ENCODE peak calls at places on chromosome 6, in nine cellular contexts. T is esophagus squamous epithelium; X is Panc1; P is psoas muscle; L is Peyer's patch; J is CD8-positive, alpha-beta T cell; G is SK-N-SH; Z is left lung; Y is heart left ventricle. V is an unnamed sample. For H3K4me1, the result is how much of the 10 kb centered on the place peaks cover.

GRCh38 chr6:107811591-107812218 is 12.4 kb downstream of the SCML4 start:
- DNase-seq in X (no peak), P (no peak), Z (no peak), T (no peak), G (no peak), L (no peak), J (no peak), Y (no peak), V (no peak)

GRCh38 chr6:111553580-111553979 is 52.1 kb downstream of the TRAF3IP2 start:
- DNase-seq in Y (no peak), L (no peak), T (no peak), G (no peak), P (no peak), X (no peak), J (no peak), Z (no peak), V (no peak)

GRCh38 chr6:106751501-106752252 is 122.3 kb downstream of the QRSL1 start:
- DNase-seq in P (no peak), X (no peak), L (no peak), Y (no peak), Z (no peak), G (no peak), J (no peak), T (no peak), V (no peak)

GRCh38 chr6:112502348-112503130 is 155.4 kb downstream of the RFPL4B start:
- DNase-seq in T (no peak), P (no peak), X (no peak), G (peak), Z (no peak), Y (no peak), J (no peak), L (no peak), V (no peak)

GRCh38 chr6:56073761-56074160 is 173.6 kb downstream of the COL21A1 start:
- DNase-seq in X (no peak), P (no peak), T (no peak), Y (no peak), G (no peak), Z (no peak), J (no peak), L (no peak), V (no peak)

GRCh38 chr6:41190791-41191190 is 10.2 kb downstream of the TREML2 start:
- DNase-seq in X (no peak), G (no peak), Y (no peak), T (no peak), P (no peak), J (no peak), L (no peak), Z (no peak), V (no peak)

GRCh38 chr6:115545410-115545986 is 515.2 kb downstream of the FRK start:
- DNase-seq in Y (no peak), Z (no peak), G (no peak), P (no peak), X (no peak), J (no peak), L (no peak), T (no peak), V (peak)

GRCh38 chr6:28979679-28980078 is 25.4 kb downstream of the ZNF311 start:
- DNase-seq in X (no peak), P (no peak), G (no peak), Y (no peak), J (no peak), T (no peak), L (no peak), Z (no peak), V (no peak)

GRCh38 chr6:12479885-12480284 is 189.7 kb downstream of the EDN1 start:
- DNase-seq in L (no peak), Z (no peak), P (no peak), T (no peak), G (no peak), X (no peak), Y (no peak), J (no peak), V (no peak)

GRCh38 chr6:168274046-168274952 is 45.3 kb downstream of the DACT2 start:
- DNase-seq in P (no peak), T (no peak), G (no peak), X (no peak), Y (no peak), L (peak), J (no peak), Z (peak), V (no peak)
- H3K4me1 ChIP-seq in P (under half), T (under half), G (under half), X (under half), Y (under half), L (under half), J (under half), Z (under half), V (under half)

GRCh38 chr6:16136086-16136485 is 7.2 kb downstream of the MYLIP start:
- DNase-seq in J (no peak), P (no peak), X (no peak), Z (no peak), L (no peak), T (no peak), G (no peak), Y (no peak), V (no peak)

GRCh38 chr6:16137451-16137801 is 8.5 kb downstream of the MYLIP start:
- DNase-seq in Z (no peak), L (no peak), G (no peak), P (no peak), Y (no peak), X (no peak), J (no peak), T (no peak), V (no peak)

GRCh38 chr6:16135078-16135477 is 6.2 kb downstream of the MYLIP start:
- DNase-seq in G (no peak), Y (no peak), J (no peak), T (no peak), Z (no peak), P (no peak), L (no peak), X (no peak), V (no peak)

GRCh38 chr6:16134430-16134829 is 5.5 kb downstream of the MYLIP start:
- DNase-seq in P (no peak), X (no peak), L (no peak), G (no peak), Y (no peak), Z (no peak), T (no peak), J (no peak), V (no peak)

DNA sequence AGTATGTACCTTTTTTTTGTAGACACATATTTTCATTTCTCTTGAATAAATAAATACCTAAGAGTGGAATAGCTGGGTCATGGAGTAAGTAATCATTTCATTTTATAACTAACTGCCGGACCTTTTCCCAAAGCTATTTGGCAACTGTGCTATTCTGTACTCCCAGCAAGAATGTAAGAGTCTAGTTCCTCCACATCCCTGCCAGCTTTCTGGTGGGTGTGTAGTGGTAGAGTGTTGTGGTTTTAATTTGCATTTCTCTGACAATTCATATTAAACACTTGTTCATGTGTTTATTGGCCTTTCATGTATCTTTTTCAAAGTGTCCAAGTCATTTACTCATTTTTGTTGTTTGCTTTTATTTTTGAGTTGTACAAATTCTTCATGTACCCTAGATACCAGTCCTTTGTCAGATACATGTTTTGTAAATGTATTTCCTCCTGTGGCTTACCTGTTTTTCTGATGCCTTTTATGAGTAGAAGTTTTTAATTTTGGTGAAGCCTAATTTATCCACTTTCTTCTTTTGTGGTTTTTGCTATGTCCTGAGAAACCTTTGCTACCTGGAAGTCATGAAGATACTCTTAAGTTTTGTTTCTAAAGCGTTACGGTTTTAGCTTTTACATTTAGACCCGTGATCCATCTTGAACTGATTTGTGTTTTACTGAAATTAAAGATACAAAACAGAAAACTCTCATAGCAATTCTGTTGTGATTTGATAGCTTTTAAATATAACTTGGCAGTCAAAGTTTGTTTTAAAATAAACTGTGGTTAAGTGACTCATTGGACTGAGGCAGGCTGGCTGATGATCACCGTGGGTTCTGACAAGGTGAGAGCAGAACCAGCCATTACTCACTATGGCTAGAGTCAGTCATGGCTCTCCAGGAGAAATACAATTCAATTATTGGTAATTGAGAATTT is 7.9 kb downstream of the MYLIP start:
- DNase-seq in J (no peak), Y (no peak), P (peak), X (no peak), L (no peak), Z (no peak), G (no peak), T (no peak), V (no peak)
- H3K4me1 ChIP-seq in J (half or more), Y (under half), P (half or more), X (under half), L (under half), Z (half or more), G (under half), T (half or more), V (half or more)

DNA sequence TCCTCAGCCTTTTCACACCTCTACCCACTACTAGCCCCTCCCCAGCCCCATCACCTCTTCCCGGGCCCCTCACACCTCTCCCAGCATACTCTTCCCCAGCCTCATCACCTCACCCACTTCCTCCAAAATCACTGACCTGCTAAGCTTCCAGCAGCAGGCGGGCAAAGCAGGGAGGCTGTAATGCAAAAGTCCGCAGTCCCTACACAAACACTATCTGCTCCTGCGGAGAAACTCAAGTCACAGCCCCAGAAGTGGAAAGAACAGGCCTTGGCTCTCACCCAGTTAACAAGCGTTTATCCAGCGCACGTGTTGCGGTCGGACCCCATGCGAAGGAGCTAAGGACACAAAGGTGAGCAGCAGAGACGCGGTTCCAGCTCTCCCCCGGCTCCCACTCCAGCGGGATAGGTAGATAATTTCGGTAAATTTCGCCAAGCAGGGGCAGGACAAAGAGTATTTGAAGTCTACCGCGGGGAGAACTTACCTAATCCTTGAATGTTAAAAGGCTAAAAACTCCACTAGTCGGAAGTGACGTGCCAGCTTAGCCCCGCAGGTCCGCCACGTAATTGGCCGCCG is 768 bp upstream of the TRIM39 start:
- DNase-seq in T (no peak), Y (peak), Z (peak), P (peak), X (peak), J (peak), G (no peak), L (peak), V (peak)
- H3K4me1 ChIP-seq in T (half or more), Y (under half), Z (under half), P (under half), X (under half), J (under half), G (under half), L (under half), V (under half)

DNA sequence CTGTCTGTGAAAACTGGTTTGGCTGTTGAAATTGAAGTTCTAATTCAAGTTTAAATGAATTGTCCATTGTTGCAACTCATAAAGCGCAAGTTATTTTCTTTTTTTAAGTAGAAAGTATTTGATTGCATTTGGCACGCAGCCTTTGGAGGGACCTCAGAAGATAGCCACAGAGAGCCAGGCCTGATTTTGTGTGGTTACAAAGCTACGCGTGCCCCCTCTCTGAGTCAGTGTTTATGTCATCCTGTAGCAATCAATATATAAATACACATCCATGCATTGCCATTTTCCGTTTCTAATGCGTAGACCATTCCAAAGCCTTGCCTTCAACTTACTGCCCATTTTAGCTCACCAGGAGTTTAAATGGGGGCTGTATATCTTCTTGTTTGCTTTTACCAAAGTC is 173.2 kb downstream of the TMEM242 start:
- DNase-seq in P (no peak), J (no peak), Z (no peak), L (no peak), X (no peak), T (no peak), Y (no peak), G (no peak), V (no peak)
- H3K4me1 ChIP-seq in P (under half), J (under half), Z (under half), L (under half), X (under half), T (under half), Y (under half), G (half or more), V (under half)

DNA sequence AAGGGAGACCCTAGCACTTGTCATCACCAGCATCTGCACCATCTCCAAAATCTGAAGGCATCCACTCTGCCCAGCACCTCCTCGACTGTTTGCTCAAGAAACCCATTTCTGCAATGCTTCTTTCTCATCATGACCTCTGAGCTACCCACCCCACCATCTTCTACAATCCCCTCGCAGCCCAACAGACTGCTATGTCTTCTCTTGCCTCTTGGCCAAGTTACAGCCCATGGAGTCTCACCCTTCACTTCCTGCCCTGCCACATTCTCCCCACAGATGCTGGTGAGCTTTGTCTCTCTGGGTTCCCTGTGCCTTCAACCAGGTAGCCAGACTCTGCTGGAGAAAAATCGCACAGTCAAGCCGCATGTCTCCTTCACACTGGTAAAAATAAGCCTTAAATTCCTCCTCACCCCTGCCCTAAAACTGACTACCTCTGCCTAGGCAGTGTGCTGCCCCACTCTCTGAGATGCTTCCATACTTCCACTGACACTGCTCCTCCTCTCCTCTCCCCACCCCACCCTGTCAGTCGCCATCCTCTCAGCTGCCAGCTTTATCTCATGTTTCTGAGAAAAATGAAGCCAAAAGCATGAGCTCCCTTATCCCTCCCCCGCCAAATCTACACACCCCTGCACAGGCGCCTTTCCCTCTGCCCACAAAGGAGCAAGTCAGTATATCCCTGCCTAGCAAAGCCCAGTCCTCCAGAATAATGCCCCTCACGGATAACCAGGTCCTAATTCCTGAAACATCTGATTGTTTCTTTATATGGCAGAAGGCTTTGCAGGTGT is 2.3 kb upstream of the TXNDC5 start:
- DNase-seq in P (no peak), Y (no peak), L (no peak), T (no peak), X (no peak), J (no peak), G (no peak), Z (no peak), V (no peak)
- H3K4me1 ChIP-seq in P (under half), Y (under half), L (under half), T (under half), X (under half), J (under half), G (under half), Z (under half), V (under half)

DNA sequence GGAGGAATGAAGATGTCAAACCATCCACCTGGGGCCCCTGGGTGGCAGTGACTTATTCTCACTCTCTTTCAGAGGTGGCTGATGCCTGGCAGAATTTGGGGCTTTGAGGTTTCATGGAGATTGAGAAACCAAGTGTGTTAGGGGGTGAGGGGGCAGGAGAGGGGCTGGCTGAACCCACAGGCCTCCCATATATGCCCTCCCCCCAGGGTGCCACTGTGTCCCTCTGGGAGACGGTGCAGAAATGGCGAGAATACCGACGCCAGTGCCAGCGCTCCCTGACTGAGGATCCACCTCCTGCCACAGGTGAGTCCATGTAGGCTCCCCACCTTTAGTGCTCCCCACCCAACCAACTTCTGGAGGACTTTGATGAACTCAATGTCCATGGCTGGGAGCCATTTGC is 7.6 kb downstream of the GLP1R start:
- DNase-seq in Y (no peak), P (no peak), Z (no peak), X (no peak), T (no peak), J (no peak), G (no peak), L (no peak), V (peak)
- H3K4me1 ChIP-seq in Y (under half), P (under half), Z (under half), X (under half), T (under half), J (under half), G (under half), L (under half), V (under half)

V was measured in suprapubic skin.